ENCODE peak calls at places on chromosomes 12 and 14, in four cellular contexts. C is HCT116, L is GM12878, Z is K562. G is an unnamed sample.

GRCh38 chr14:100203962-100204834 is 34.7 kb upstream of the YY1 start:
- DNase-seq in C (no peak), L (no peak), Z (no peak), G (no peak)

GRCh38 chr14:64123241-64123956 is 170.8 kb downstream of the ESR2 start:
- DNase-seq in C (no peak), L (no peak), Z (no peak), G (no peak)

GRCh38 chr14:92254786-92255185 is 68.2 kb upstream of the SLC24A4 start:
- DNase-seq in C (no peak), L (no peak), Z (no peak), G (no peak)

GRCh38 chr12:32031109-32031508 is 71.9 kb downstream of the RESF1 start:
- DNase-seq in C (no peak), L (no peak), Z (peak; percentile 84), G (no peak)

GRCh38 chr12:113403435-113404415 is at the start of gene SDS:
- DNase-seq in C (no peak), L (no peak), Z (peak; percentile 51), G (no peak)

GRCh38 chr12:122045262-122045661 is 23.6 kb downstream of the BCL7A start:
- DNase-seq in C (no peak), L (no peak), Z (no peak), G (no peak)

GRCh38 chr12:55931780-55932545 is 1.0 kb downstream of the DGKA start:
- DNase-seq in C (no peak), L (no peak), Z (peak; percentile 67), G (peak; percentile 73)

GRCh38 chr14:100775351-100775830 is 48.7 kb downstream of the DLK1 start:
- DNase-seq in C (no peak), L (no peak), Z (no peak), G (no peak)

GRCh38 chr12:70559390-70559789 is 77.8 kb downstream of the PTPRB start:
- DNase-seq in C (no peak), L (no peak), Z (no peak), G (no peak)

GRCh38 chr14:33163109-33163508 is 224.4 kb downstream of the NPAS3 start:
- DNase-seq in C (no peak), L (no peak), Z (no peak), G (no peak)

GRCh38 chr12:58741226-58741625 is 179.1 kb downstream of the LRIG3 start:
- DNase-seq in C (no peak), L (no peak), Z (no peak), G (no peak)

GRCh38 chr12:4250691-4251090 is 22.9 kb upstream of the CCND2 start:
- DNase-seq in C (no peak), L (no peak), Z (no peak), G (no peak)

GRCh38 chr12:4256043-4256826 is 17.3 kb upstream of the CCND2 start:
- DNase-seq in C (no peak), L (no peak), Z (no peak), G (no peak)

GRCh38 chr12:4251967-4252366 is 21.6 kb upstream of the CCND2 start:
- DNase-seq in C (no peak), L (no peak), Z (no peak), G (no peak)

GRCh38 chr12:4252595-4252994 is 21.0 kb upstream of the CCND2 start:
- DNase-seq in C (no peak), L (no peak), Z (no peak), G (no peak)

DNA sequence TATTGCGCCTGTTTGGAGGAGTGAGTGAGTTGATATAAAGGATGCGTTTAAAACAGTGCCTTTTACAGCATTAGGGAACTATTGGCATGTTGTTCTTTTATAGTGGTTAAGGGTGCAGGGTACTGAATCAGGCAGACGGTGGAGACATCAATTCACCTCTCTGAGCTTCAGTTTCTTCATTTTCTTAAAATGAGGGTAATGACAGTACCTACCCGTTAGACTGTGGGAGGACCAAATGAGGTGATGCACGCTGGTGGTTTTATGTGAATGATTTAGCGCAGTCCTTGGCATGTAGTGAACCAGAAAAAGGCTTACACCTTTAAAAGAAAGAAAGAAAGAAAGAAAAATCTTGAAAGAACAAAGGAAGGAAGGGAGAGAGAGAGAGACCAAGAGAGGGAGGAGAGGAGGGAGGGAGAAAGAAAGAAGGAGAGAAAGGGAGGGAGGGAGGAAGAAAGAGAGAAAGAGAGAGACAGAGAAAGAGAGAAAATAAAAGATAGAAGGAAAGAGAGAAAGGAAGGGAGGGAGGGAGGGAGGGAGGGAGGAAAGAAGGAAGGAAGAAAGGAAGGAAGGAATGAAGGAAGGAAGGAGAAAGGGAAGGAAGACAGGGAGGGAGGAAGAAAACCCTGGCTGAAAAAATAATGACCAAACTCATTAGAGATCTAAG is 22.2 kb upstream of the CCND2 start:
- DNase-seq in C (no peak), L (no peak), Z (no peak), G (no peak)
- TF ChIP-seq EGR1 in C (no peak), L (no peak), Z (no peak), G (no peak)

GRCh38 chr12:6323340-6323994 is 13.0 kb downstream of the PLEKHG6 start:
- DNase-seq in C (peak; percentile 70), L (peak; percentile 71), Z (peak; percentile 63), G (peak; percentile 72)
- TF ChIP-seq EGR1 in C (no peak), L (no peak), Z (no peak), G (no peak)

GRCh38 chr12:18165422-18165871 is 75.5 kb upstream of the RERGL start:
- DNase-seq in C (no peak), L (peak; percentile 82), Z (no peak), G (no peak)
- TF ChIP-seq EGR1 in C (no peak), L (no peak), Z (no peak), G (no peak)

DNA sequence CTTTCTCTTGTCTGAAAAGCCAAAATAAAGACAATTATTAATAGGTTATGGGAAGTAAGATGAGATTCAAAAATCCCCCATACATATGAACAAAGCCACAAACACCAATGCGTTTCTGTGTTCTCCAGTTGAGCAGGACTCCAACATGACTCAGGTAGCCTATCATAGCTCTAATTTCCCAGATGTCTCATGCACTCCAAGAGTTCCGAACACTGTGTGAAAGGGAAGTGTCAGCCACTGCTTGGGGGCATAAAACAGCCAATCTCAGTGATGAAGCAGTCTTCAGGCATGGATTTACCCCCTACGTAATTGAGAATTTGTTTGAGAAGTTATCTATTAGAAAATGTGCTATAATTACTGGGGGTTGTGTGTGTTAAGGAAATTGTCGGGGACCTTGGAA is 153.8 kb upstream of the AVPR1A start:
- DNase-seq in C (no peak), L (no peak), Z (no peak), G (no peak)
- TF ChIP-seq EGR1 in C (no peak), L (no peak), Z (no peak), G (no peak)

GRCh38 chr14:20632831-20633771 is 8.4 kb downstream of the OR6S1 start:
- DNase-seq in C (no peak), L (peak; percentile 76), Z (peak; percentile 70), G (peak; percentile 82)
- TF ChIP-seq EGR1 in C (no peak), L (no peak), Z (no peak), G (no peak)

DNA sequence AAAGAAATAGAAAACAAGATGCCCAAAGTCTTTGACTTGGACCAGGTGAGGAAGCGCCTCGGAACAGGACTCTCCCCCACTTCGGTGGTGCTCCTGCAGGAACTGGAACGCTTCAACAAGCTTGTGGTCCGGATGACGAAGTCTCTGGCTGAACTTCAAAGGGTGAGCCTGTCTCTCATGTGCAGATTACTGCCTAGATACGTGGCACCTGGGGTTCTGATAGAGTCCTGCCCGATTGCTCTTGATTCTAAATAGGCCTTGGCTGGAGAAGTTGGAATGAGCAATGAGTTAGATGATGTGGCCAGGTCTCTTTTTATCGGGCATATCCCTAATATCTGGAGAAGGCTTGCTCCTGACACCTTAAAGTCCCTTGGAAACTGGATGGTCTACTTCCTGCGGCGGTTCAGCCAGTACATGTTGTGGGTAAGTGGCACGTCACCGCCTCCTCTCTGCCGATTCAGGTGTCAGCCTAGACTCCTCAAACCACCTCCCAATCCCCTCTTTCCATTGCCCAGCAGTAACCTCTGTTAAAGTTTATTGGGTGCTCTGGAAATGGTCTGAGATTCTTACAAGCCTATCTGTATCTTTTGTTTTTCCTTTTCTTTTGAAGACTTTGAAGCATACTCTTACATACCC is 40.8 kb downstream of the CCDC92 start:
- DNase-seq in C (no peak), L (no peak), Z (no peak), G (no peak)
- TF ChIP-seq EGR1 in C (no peak), L (no peak), Z (no peak), G (no peak)

GRCh38 chr12:5586201-5586600 is 154.3 kb downstream of the NTF3 start:
- DNase-seq in C (no peak), L (no peak), Z (no peak), G (no peak)
- TF ChIP-seq EGR1 in C (no peak), L (no peak), Z (no peak), G (no peak)

G was measured in H1.